ENCODE peak calls at places on chromosomes 4 and X, in ten cellular contexts. R is tibial nerve, N is HFFc6, K is thoracic aorta, B is PC-9, I is cardiac muscle cell, S is MM.1S, T is upper lobe of left lung, L is bronchial epithelial cell, Q is AG09309. A is an unnamed sample.

GRCh38 chr4:30769093-30769492 is 48.9 kb downstream of the PCDH7 start:
- DNase-seq in Q (no peak), T (no peak), L (no peak), S (no peak), K (no peak), B (no peak), N (no peak), I (peak; percentile 45), R (no peak), A (no peak)

GRCh38 chrX:17412692-17413091 is 37.7 kb downstream of the NHS start:
- DNase-seq in S (no peak), K (no peak), T (no peak), N (peak; percentile 85), I (no peak), Q (peak; percentile 54), R (no peak), L (peak; percentile 86), B (peak; percentile 92), A (no peak)

GRCh38 chr4:108772402-108772801 is 9.5 kb upstream of the ETNPPL start:
- DNase-seq in R (no peak), Q (no peak), L (no peak), K (no peak), B (no peak), I (no peak), T (no peak), N (no peak), S (no peak), A (no peak)

GRCh38 chr4:68466185-68466584 is 18.9 kb downstream of the TMPRSS11E start:
- DNase-seq in S (no peak), L (peak; percentile 95), T (no peak), B (no peak), R (no peak), K (no peak), I (no peak), N (peak; percentile 84), Q (peak; percentile 16), A (no peak)

GRCh38 chr4:134720030-134720429 is 518.4 kb upstream of the PABPC4L start:
- DNase-seq in Q (no peak), R (no peak), S (no peak), N (no peak), K (no peak), I (no peak), B (no peak), T (no peak), L (no peak), A (no peak)

GRCh38 chrX:115491766-115492165 is 69.2 kb upstream of the PLS3 start:
- DNase-seq in I (no peak), S (no peak), B (no peak), K (no peak), Q (no peak), T (no peak), R (no peak), L (no peak), N (no peak), A (no peak)

GRCh38 chr4:109939153-109939552 is 26.5 kb downstream of the EGF start:
- DNase-seq in I (no peak), T (no peak), N (no peak), B (no peak), K (no peak), L (no peak), S (no peak), Q (no peak), R (no peak), A (no peak)

GRCh38 chr4:71300362-71300761 is 38.5 kb upstream of the SLC4A4 start:
- DNase-seq in I (peak; percentile 77), T (no peak), N (no peak), B (no peak), L (no peak), K (no peak), S (no peak), R (no peak), Q (no peak), A (no peak)

GRCh38 chrX:37986893-37987292 is 19.5 kb upstream of the SYTL5 start:
- DNase-seq in S (no peak), R (no peak), B (no peak), I (no peak), Q (no peak), L (no peak), T (no peak), N (no peak), K (no peak), A (no peak)

GRCh38 chr4:21454831-21455230 is 493.7 kb downstream of the KCNIP4 start:
- DNase-seq in Q (no peak), B (no peak), S (no peak), N (no peak), L (no peak), I (no peak), R (no peak), K (no peak), T (no peak), A (no peak)

GRCh38 chr4:85556293-85556692 is 81.3 kb downstream of the ARHGAP24 start:
- DNase-seq in N (no peak), B (no peak), S (no peak), T (no peak), R (no peak), Q (no peak), L (no peak), K (no peak), I (no peak), A (peak; percentile 32)

GRCh38 chrX:82813671-82814078 is 694.4 kb upstream of the POU3F4 start:
- DNase-seq in R (no peak), K (no peak), L (peak; percentile 98), Q (no peak), T (no peak), S (no peak), N (peak; percentile 50), I (no peak), B (peak; percentile 86), A (no peak)

GRCh38 chr4:34157546-34157945 is 2086.8 kb downstream of the ARAP2 start:
- DNase-seq in I (no peak), K (no peak), N (no peak), R (no peak), S (no peak), Q (no peak), L (peak; percentile 33), T (no peak), B (no peak), A (no peak)

GRCh38 chrX:17361620-17362019 is 13.4 kb upstream of the NHS start:
- DNase-seq in T (no peak), I (no peak), N (no peak), L (no peak), B (no peak), Q (no peak), K (no peak), R (no peak), S (no peak), A (no peak)

GRCh38 chrX:134661295-134661694 is 3.0 kb upstream of the PLAC1 start:
- DNase-seq in L (no peak), B (peak; percentile 49), Q (no peak), K (no peak), I (no peak), R (no peak), N (no peak), T (peak; percentile 54), S (no peak), A (no peak)

GRCh38 chrX:134658421-134658896 is at the start of gene PLAC1:
- DNase-seq in Q (no peak), N (no peak), I (no peak), B (peak; percentile 70), R (no peak), T (no peak), L (peak; percentile 32), K (no peak), S (no peak), A (no peak)

GRCh38 chrX:134660627-134661026 is 2.4 kb upstream of the PLAC1 start:
- DNase-seq in Q (no peak), B (no peak), K (no peak), T (no peak), L (no peak), R (no peak), N (no peak), I (no peak), S (no peak), A (no peak)

GRCh38 chrX:134659761-134660160 is 1.5 kb upstream of the PLAC1 start:
- DNase-seq in T (no peak), B (no peak), S (no peak), I (no peak), R (no peak), L (peak; percentile 61), K (no peak), Q (no peak), N (no peak), A (no peak)

DNA sequence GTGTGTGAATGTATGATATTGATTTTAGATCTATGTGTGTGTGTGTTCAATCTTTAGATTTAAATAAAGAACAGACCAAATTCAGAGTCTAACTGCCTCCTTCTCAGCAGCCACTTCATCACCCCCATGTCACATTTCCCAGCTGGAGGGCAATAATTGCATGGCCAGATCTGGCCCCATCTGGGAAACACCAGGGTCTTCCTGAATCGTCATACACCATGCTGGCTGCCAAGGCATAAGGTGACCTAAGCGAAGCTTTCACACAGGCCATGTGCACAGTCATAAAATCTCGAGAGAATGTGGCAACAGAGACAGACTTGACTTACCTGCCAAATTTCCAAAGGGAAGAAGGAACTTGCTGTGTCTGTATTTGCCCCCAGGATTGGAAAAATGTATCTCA is 269 bp downstream of the PLAC1 start:
- DNase-seq in K (no peak), L (no peak), B (no peak), R (no peak), T (no peak), N (no peak), I (no peak), Q (no peak), S (no peak), A (no peak)
- TF ChIP-seq CTCF in K (no peak), L (no peak), B (no peak), R (no peak), T (no peak), N (no peak), I (no peak), Q (no peak), S (no peak), A (no peak)

GRCh38 chr4:153345011-153345981 is 808 bp downstream of the MND1 start:
- DNase-seq in B (peak; percentile 67), K (no peak), S (peak; percentile 78), L (peak; percentile 59), I (peak; percentile 53), T (peak; percentile 43), N (peak; percentile 52), Q (no peak), R (no peak), A (peak; percentile 28)
- TF ChIP-seq CTCF in B (no peak), K (no peak), S (no peak), L (no peak), I (no peak), T (no peak), N (no peak), Q (peak; percentile 2), R (no peak), A (no peak)

DNA sequence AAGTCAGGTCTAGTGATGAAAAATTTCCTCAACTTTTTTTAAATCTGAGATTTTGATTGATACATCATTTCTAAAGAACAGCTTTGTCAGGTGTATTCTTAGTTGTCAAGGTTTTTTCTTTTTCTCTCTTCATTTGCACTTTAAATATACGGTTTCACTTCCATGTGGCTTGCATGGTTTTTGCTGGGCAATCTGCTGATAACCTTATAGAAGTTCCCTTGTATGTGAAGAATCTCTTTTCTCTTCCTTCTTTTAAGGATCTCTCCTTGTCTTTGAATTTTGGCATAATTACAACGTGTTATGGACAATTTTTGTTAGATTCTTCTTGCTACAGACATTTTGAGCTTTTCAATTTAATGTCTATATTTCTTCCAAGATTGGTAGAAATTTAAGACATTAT is 76.4 kb downstream of the ZNF721 start:
- DNase-seq in B (no peak), K (no peak), T (no peak), R (no peak), N (no peak), I (no peak), S (no peak), Q (no peak), L (no peak), A (no peak)
- TF ChIP-seq CTCF in B (no peak), K (no peak), T (no peak), R (no peak), N (no peak), I (no peak), S (no peak), Q (no peak), L (no peak), A (no peak)

GRCh38 chrX:119728487-119728886 is 29.9 kb upstream of the SOWAHD start:
- DNase-seq in B (no peak), R (no peak), I (no peak), Q (no peak), K (no peak), T (no peak), N (no peak), L (no peak), S (no peak), A (no peak)
- TF ChIP-seq CTCF in B (peak; percentile 56), R (no peak), I (no peak), Q (peak; percentile 14), K (no peak), T (no peak), N (no peak), L (peak; percentile 32), S (peak; percentile 11), A (no peak)

A was measured in activated B cell treated with CpG ODN at 0.5 μM for 24 hours.